ENCODE peak calls at places on chromosomes 1 and 21, in ten cellular contexts. D is ecto neural progenitor cell, L is hippocampal formation, S is ACHN, C is RWPE1, P is A549, Q is occipital lobe, I is EL, H is cardiac fibroblast, Y is NCI-H510A treated with DMSO at 0.1 percent for 48 hours. B is an unnamed sample.

GRCh38 chr1:153345187-153346066 is 3.2 kb downstream of the PGLYRP4 start:
- DNase-seq in I (no peak), H (no peak), C (no peak), S (no peak), Y (no peak), D (peak; percentile 31), P (no peak), Q (no peak), L (no peak), B (no peak)

GRCh38 chr1:241323510-241323909 is 33.5 kb downstream of the RGS7 start:
- DNase-seq in L (no peak), C (peak; percentile 30), P (peak; percentile 17), Q (no peak), Y (no peak), H (peak; percentile 68), D (peak; percentile 72), S (peak; percentile 46), I (peak; percentile 44), B (no peak)

GRCh38 chr1:170518185-170518834 is 13.7 kb upstream of the GORAB start:
- DNase-seq in S (no peak), H (no peak), P (no peak), I (no peak), Y (no peak), D (no peak), Q (no peak), C (no peak), L (no peak), B (no peak)

GRCh38 chr1:178407215-178407614 is 89.5 kb downstream of the CLEC20A start:
- DNase-seq in Q (no peak), L (no peak), H (no peak), P (no peak), Y (no peak), C (no peak), D (no peak), I (no peak), S (no peak), B (no peak)

GRCh38 chr1:204341380-204341779 is 18.3 kb downstream of the PLEKHA6 start:
- DNase-seq in P (no peak), Y (peak; percentile 25), S (no peak), H (peak; percentile 17), L (no peak), Q (no peak), C (no peak), D (no peak), I (peak; percentile 25), B (no peak)

GRCh38 chr1:22861764-22862440 is 110.8 kb downstream of the LACTBL1 start:
- DNase-seq in S (peak; percentile 46), C (peak; percentile 71), I (peak; percentile 75), L (no peak), D (peak; percentile 68), P (peak; percentile 46), Q (no peak), Y (peak; percentile 5), H (peak; percentile 68), B (no peak)

GRCh38 chr1:62398377-62398776 is 38.5 kb upstream of the USP1 start:
- DNase-seq in L (no peak), Y (no peak), P (no peak), C (peak; percentile 80), Q (no peak), D (no peak), I (peak; percentile 85), S (no peak), H (peak; percentile 56), B (no peak)

GRCh38 chr1:211639500-211640361 is 35.7 kb downstream of the NEK2 start:
- DNase-seq in H (peak; percentile 97), L (no peak), C (no peak), Y (no peak), I (peak; percentile 93), Q (no peak), P (peak; percentile 38), D (no peak), S (peak; percentile 94), B (no peak)

GRCh38 chr1:246567258-246568235 is 1.3 kb downstream of the CNST start:
- DNase-seq in D (no peak), Q (no peak), P (peak; percentile 23), S (peak; percentile 74), L (no peak), C (peak; percentile 25), H (peak; percentile 88), Y (peak; percentile 6), I (peak; percentile 91), B (no peak)

GRCh38 chr1:100606438-100606837 is 68.5 kb downstream of the GPR88 start:
- DNase-seq in P (peak; percentile 54), Q (no peak), S (peak; percentile 66), Y (no peak), C (peak; percentile 10), I (peak; percentile 66), H (peak; percentile 78), D (no peak), L (no peak), B (peak; percentile 21)

GRCh38 chr1:228003461-228004330 is 3.1 kb upstream of the WNT3A start:
- DNase-seq in D (no peak), S (no peak), P (no peak), C (no peak), L (no peak), Q (no peak), Y (no peak), H (no peak), I (no peak), B (no peak)

GRCh38 chr21:45296638-45297037 is 8.9 kb upstream of the POFUT2 start:
- DNase-seq in D (no peak), H (no peak), L (no peak), Q (no peak), C (no peak), I (no peak), S (no peak), P (no peak), Y (no peak), B (no peak)